ENCODE peak calls at places on chromosomes 12 and 14, in five cellular contexts. J, S, Y, F and Z are unnamed samples.

GRCh38 chr14:75229923-75230792 is 48.5 kb upstream of the FOS start:
- DNase-seq in J (no peak), S (peak), Y (no peak), F (peak), Z (no peak)

GRCh38 chr12:12927211-12928079 is 24.5 kb downstream of the GPRC5D start:
- DNase-seq in J (no peak), S (peak), Y (peak), F (peak), Z (no peak)

GRCh38 chr14:71166434-71166833 is 259.2 kb downstream of the PCNX1 start:
- DNase-seq in J (peak), S (peak), Y (no peak), F (no peak), Z (no peak)

GRCh38 chr14:51547260-51547659 is 104.5 kb upstream of the FRMD6 start:
- DNase-seq in J (no peak), S (no peak), Y (no peak), F (no peak), Z (peak)

GRCh38 chr12:22792198-22792597 is 167.2 kb downstream of the ETNK1 start:
- DNase-seq in J (no peak), S (no peak), Y (no peak), F (no peak), Z (no peak)

GRCh38 chr14:103296987-103297386 is 37.0 kb upstream of the EIF5 start:
- DNase-seq in J (no peak), S (no peak), Y (no peak), F (no peak), Z (no peak)

GRCh38 chr14:63852271-63852816 is 460 bp upstream of the SYNE2 start:
- DNase-seq in J (no peak), S (peak), Y (peak), F (no peak), Z (no peak)

GRCh38 chr12:1115471-1116242 is 124.6 kb downstream of the ERC1 start:
- DNase-seq in J (no peak), S (no peak), Y (no peak), F (no peak), Z (peak)

GRCh38 chr14:38507299-38507698 is 251.4 kb upstream of the CLEC14A start:
- DNase-seq in J (no peak), S (no peak), Y (no peak), F (no peak), Z (no peak)

GRCh38 chr12:90027889-90028570 is 319.4 kb upstream of the ATP2B1 start:
- DNase-seq in J (no peak), S (no peak), Y (no peak), F (no peak), Z (peak)

GRCh38 chr12:45561488-45561887 is 168.0 kb upstream of the ARID2 start:
- DNase-seq in J (no peak), S (no peak), Y (no peak), F (no peak), Z (no peak)

GRCh38 chr12:114399664-114400211 is 6.2 kb downstream of the TBX5 start:
- DNase-seq in J (no peak), S (no peak), Y (no peak), F (no peak), Z (peak)

GRCh38 chr12:57632369-57632897 is 568 bp downstream of the B4GALNT1 start:
- DNase-seq in J (no peak), S (no peak), Y (no peak), F (no peak), Z (no peak)

GRCh38 chr14:77674931-77675330 is 32.9 kb downstream of the ALKBH1 start:
- DNase-seq in J (no peak), S (no peak), Y (no peak), F (no peak), Z (no peak)

GRCh38 chr12:94725375-94726168 is 75.2 kb upstream of the TMCC3 start:
- DNase-seq in J (peak), S (no peak), Y (no peak), F (no peak), Z (no peak)

GRCh38 chr14:103805708-103806107 is 41.7 kb downstream of the PPP1R13B start:
- DNase-seq in J (no peak), S (no peak), Y (no peak), F (no peak), Z (no peak)

GRCh38 chr14:59829941-59830734 is 40.4 kb downstream of the RTN1 start:
- DNase-seq in J (no peak), S (no peak), Y (no peak), F (no peak), Z (no peak)

GRCh38 chr12:219891-220352 is 6.0 kb upstream of the SLC6A12 start:
- DNase-seq in J (peak), S (peak), Y (no peak), F (no peak), Z (no peak)

GRCh38 chr14:40630471-40630870 is 976.2 kb upstream of the LRFN5 start:
- DNase-seq in J (no peak), S (no peak), Y (no peak), F (no peak), Z (no peak)

GRCh38 chr14:74954232-74954946 is 1.0 kb downstream of the PGF start:
- DNase-seq in J (no peak), S (peak), Y (peak), F (no peak), Z (no peak)

GRCh38 chr14:95142208-95142607 is 15.1 kb downstream of the DICER1 start:
- DNase-seq in J (no peak), S (no peak), Y (no peak), F (no peak), Z (no peak)

GRCh38 chr14:81450100-81450531 is 50.0 kb upstream of the STON2 start:
- DNase-seq in J (no peak), S (peak), Y (no peak), F (no peak), Z (no peak)

GRCh38 chr14:24389266-24389855 is 9.4 kb upstream of the NYNRIN start:
- DNase-seq in J (no peak), S (no peak), Y (no peak), F (no peak), Z (no peak)

GRCh38 chr14:64703393-64704144 is 655 bp upstream of the PLEKHG3 start:
- DNase-seq in J (no peak), S (no peak), Y (no peak), F (no peak), Z (no peak)

GRCh38 chr14:99565383-99565782 is 38.6 kb downstream of the CCDC85C start:
- DNase-seq in J (no peak), S (no peak), Y (no peak), F (no peak), Z (no peak)

GRCh38 chr14:88203289-88203688 is 119.8 kb downstream of the KCNK10 start:
- DNase-seq in J (no peak), S (no peak), Y (no peak), F (no peak), Z (no peak)

GRCh38 chr14:95469134-95469481 is 47.3 kb downstream of the SYNE3 start:
- DNase-seq in J (no peak), S (no peak), Y (no peak), F (no peak), Z (no peak)

GRCh38 chr12:26919216-26919555 is 18.6 kb downstream of the INTS13 start:
- DNase-seq in J (no peak), S (no peak), Y (no peak), F (no peak), Z (no peak)

GRCh38 chr12:79409562-79409961 is 281.2 kb downstream of the PAWR start:
- DNase-seq in J (no peak), S (no peak), Y (no peak), F (no peak), Z (no peak)

GRCh38 chr14:30034049-30034635 is 106.5 kb upstream of the PRKD1 start:
- DNase-seq in J (no peak), S (peak), Y (peak), F (no peak), Z (no peak)

GRCh38 chr14:60658909-60659585 is 9.8 kb upstream of the SIX1 start:
- DNase-seq in J (no peak), S (no peak), Y (no peak), F (no peak), Z (no peak)

GRCh38 chr12:46661161-46661845 is 164.5 kb downstream of the SLC38A4 start:
- DNase-seq in J (no peak), S (no peak), Y (peak), F (no peak), Z (peak)

GRCh38 chr12:25256826-25257225 is 6.1 kb upstream of the KRAS start:
- DNase-seq in J (no peak), S (no peak), Y (no peak), F (no peak), Z (no peak)

GRCh38 chr12:24661657-24662096 is 287.2 kb downstream of the BCAT1 start:
- DNase-seq in J (peak), S (no peak), Y (no peak), F (no peak), Z (no peak)

GRCh38 chr12:32140867-32141266 is 34.2 kb downstream of the BICD1 start:
- DNase-seq in J (no peak), S (peak), Y (no peak), F (no peak), Z (no peak)

GRCh38 chr14:69072584-69072983 is 80.3 kb downstream of the DCAF5 start:
- DNase-seq in J (no peak), S (no peak), Y (no peak), F (no peak), Z (no peak)

GRCh38 chr14:59127437-59127732 is 61.1 kb upstream of the DAAM1 start:
- DNase-seq in J (no peak), S (no peak), Y (no peak), F (no peak), Z (no peak)

GRCh38 chr14:20262642-20263128 is 23.6 kb downstream of the OR11H4 start:
- DNase-seq in J (no peak), S (no peak), Y (no peak), F (no peak), Z (peak)